ENCODE peak calls at places on chromosomes 16 and 17, in six cellular contexts. C is right cardiac atrium, R is K562, L is esophagus squamous epithelium, U is tibial artery, Y is IMR-90. E is an unnamed sample. For H3K9me3, the result is how much of the 10 kb centered on the place peaks cover.

GRCh38 chr17:38893612-38894011 is 23.8 kb downstream of the LASP1 start:
- DNase-seq in C (peak), L (no peak), Y (no peak), U (no peak), R (no peak), E (peak)

GRCh38 chr16:14199199-14199598 is 128.1 kb downstream of the MRTFB start:
- DNase-seq in R (no peak), Y (no peak), L (no peak), C (no peak), U (no peak), E (no peak)

GRCh38 chr16:54712866-54713265 is 217.8 kb upstream of the IRX5 start:
- DNase-seq in U (no peak), C (no peak), L (no peak), R (no peak), Y (no peak), E (no peak)

GRCh38 chr16:53893731-53894435 is 189.9 kb downstream of the FTO start:
- DNase-seq in Y (peak), R (no peak), U (no peak), C (no peak), L (no peak), E (peak)

GRCh38 chr17:71870546-71870862 is 250.3 kb upstream of the SOX9 start:
- DNase-seq in C (no peak), L (no peak), U (no peak), Y (no peak), R (no peak), E (no peak)

GRCh38 chr16:86387461-86388440 is 122.6 kb upstream of the FOXF1 start:
- DNase-seq in U (no peak), C (no peak), R (peak), L (no peak), Y (peak), E (peak)

GRCh38 chr17:46875849-46876352 is 24.5 kb downstream of the WNT9B start:
- DNase-seq in U (no peak), R (no peak), Y (no peak), C (no peak), L (no peak), E (peak)

GRCh38 chr17:77210331-77210730 is 69.6 kb downstream of the SEC14L1 start:
- DNase-seq in C (no peak), R (no peak), Y (no peak), U (no peak), L (no peak), E (peak)

GRCh38 chr17:3692346-3692745 is 3.6 kb downstream of the P2RX5 start:
- DNase-seq in C (no peak), Y (no peak), U (no peak), R (no peak), L (no peak), E (peak)

GRCh38 chr17:77877019-77877418 is 81.5 kb upstream of the TNRC6C start:
- DNase-seq in U (no peak), C (no peak), L (no peak), R (no peak), Y (no peak), E (no peak)

GRCh38 chr16:86219655-86220445 is 290.5 kb upstream of the FOXF1 start:
- DNase-seq in R (no peak), Y (peak), U (no peak), L (no peak), C (no peak), E (no peak)

GRCh38 chr16:70433456-70434103 is 5.3 kb downstream of the ST3GAL2 start:
- DNase-seq in C (peak), U (peak), R (peak), L (no peak), Y (peak), E (peak)

GRCh38 chr16:54268766-54269165 is 17.8 kb downstream of the IRX3 start:
- DNase-seq in U (no peak), L (no peak), Y (no peak), R (no peak), C (no peak), E (no peak)

GRCh38 chr17:2092253-2092652 is 37.4 kb downstream of the HIC1 start:
- DNase-seq in R (no peak), L (no peak), U (no peak), C (no peak), Y (no peak), E (no peak)

DNA sequence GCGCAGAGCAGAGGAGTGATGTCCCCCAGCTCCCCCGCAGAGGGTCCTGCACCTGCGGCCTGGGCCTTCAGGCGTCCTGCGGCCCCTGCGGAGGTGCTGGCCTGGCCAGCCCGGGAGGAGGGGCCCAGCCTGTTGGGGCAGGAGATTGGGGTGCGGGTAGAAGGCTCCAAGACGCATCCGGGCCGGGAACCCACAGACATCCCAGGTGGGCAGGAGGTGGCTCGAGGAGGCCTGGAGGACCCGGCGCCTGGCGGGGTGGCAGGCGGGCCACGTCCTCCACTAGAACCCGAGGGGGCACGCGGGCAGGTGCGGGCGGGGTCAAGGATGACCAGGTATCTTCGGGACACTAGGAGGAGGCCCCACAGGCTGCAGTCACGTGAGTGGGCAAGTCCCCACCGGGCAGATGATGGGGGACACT is 647 bp upstream of the SECTM1 start:
- DNase-seq in R (no peak), U (no peak), L (no peak), C (no peak), Y (no peak), E (no peak)
- H3K4me3 ChIP-seq in R (no peak), U (peak), L (peak), C (peak), Y (no peak), E (no peak)

GRCh38 chr16:19236561-19236960 is 49.0 kb upstream of the CLEC19A start:
- DNase-seq in C (no peak), Y (no peak), L (no peak), R (no peak), U (no peak), E (no peak)

GRCh38 chr16:19239756-19240155 is 45.8 kb upstream of the CLEC19A start:
- DNase-seq in U (no peak), R (no peak), Y (no peak), L (no peak), C (no peak), E (no peak)

GRCh38 chr16:19240494-19240893 is 45.0 kb upstream of the CLEC19A start:
- DNase-seq in C (no peak), Y (no peak), R (no peak), L (no peak), U (no peak), E (no peak)

GRCh38 chr16:19235886-19236285 is 49.6 kb upstream of the CLEC19A start:
- DNase-seq in Y (no peak), R (no peak), C (no peak), L (no peak), U (no peak), E (no peak)

GRCh38 chr16:19238386-19238785 is 47.1 kb upstream of the CLEC19A start:
- DNase-seq in L (no peak), C (no peak), R (no peak), U (no peak), Y (no peak), E (no peak)
- H3K9me3 ChIP-seq in L (under half), C (under half), R (under half), U (under half), Y (under half), E (under half)

GRCh38 chr16:87581867-87582220 is 20.5 kb upstream of the JPH3 start:
- DNase-seq in C (peak), U (peak), Y (peak), R (peak), L (peak), E (peak)

GRCh38 chr16:87584271-87584670 is 18.0 kb upstream of the JPH3 start:
- DNase-seq in R (no peak), L (no peak), Y (peak), C (no peak), U (no peak), E (peak)

GRCh38 chr16:87582221-87582965 is 19.9 kb upstream of the JPH3 start:
- DNase-seq in Y (peak), U (peak), L (no peak), C (peak), R (no peak), E (peak)

GRCh38 chr16:87583453-87584131 is 18.7 kb upstream of the JPH3 start:
- DNase-seq in C (no peak), L (no peak), Y (peak), R (no peak), U (no peak), E (peak)

GRCh38 chr16:87582966-87583325 is 19.4 kb upstream of the JPH3 start:
- DNase-seq in R (no peak), L (no peak), C (no peak), U (no peak), Y (no peak), E (peak)
- H3K4me3 ChIP-seq in R (no peak), L (peak), C (no peak), U (peak), Y (no peak), E (peak)

GRCh38 chr17:22506861-22507260 is 814.5 kb downstream of the KCNJ18 start:
- DNase-seq in R (no peak), U (no peak), Y (no peak), L (no peak), C (no peak), E (peak)

GRCh38 chr17:22506231-22506630 is 813.9 kb downstream of the KCNJ18 start:
- DNase-seq in U (no peak), C (no peak), Y (no peak), R (no peak), L (no peak), E (no peak)

GRCh38 chr17:22507823-22508222 is 815.5 kb downstream of the KCNJ18 start:
- DNase-seq in C (no peak), U (no peak), R (no peak), L (no peak), Y (no peak), E (no peak)

GRCh38 chr17:22503322-22503899 is 811.1 kb downstream of the KCNJ18 start:
- DNase-seq in Y (no peak), U (no peak), R (no peak), C (no peak), L (no peak), E (no peak)

GRCh38 chr17:22505660-22506059 is 813.3 kb downstream of the KCNJ18 start:
- DNase-seq in R (no peak), Y (no peak), U (no peak), C (no peak), L (no peak), E (no peak)
- H3K9me3 ChIP-seq in R (under half), Y (under half), U (under half), C (under half), L (under half), E (under half)

GRCh38 chr17:42894283-42895184 is 6.1 kb upstream of the G6PC1 start:
- DNase-seq in R (no peak), C (no peak), L (no peak), U (no peak), Y (no peak), E (no peak)
- H3K4me3 ChIP-seq in R (no peak), C (no peak), L (no peak), U (no peak), Y (no peak), E (no peak)